ENCODE peak calls at places on chromosomes 3 and 15, in four cellular contexts. T is esophagus squamous epithelium, I is heart left ventricle, V is adrenal gland. O is an unnamed sample.

GRCh38 chr15:63010386-63010785 is 32.2 kb upstream of the TPM1 start:
- DNase-seq in I (no peak), V (no peak), T (no peak), O (no peak)

GRCh38 chr3:190585771-190586630 is 72.1 kb downstream of the IL1RAP start:
- DNase-seq in V (no peak), I (no peak), T (no peak), O (peak; percentile 36)

GRCh38 chr3:128324911-128325592 is 141.6 kb downstream of the DNAJB8 start:
- DNase-seq in T (no peak), V (peak; percentile 56), I (no peak), O (no peak)

GRCh38 chr15:85702321-85703230 is 92.1 kb downstream of the KLHL25 start:
- DNase-seq in I (no peak), T (no peak), V (no peak), O (no peak)

GRCh38 chr3:123300056-123300455 is 98.3 kb downstream of the SEC22A start:
- DNase-seq in T (no peak), V (no peak), I (no peak), O (no peak)

GRCh38 chr3:67402873-67403272 is 251.5 kb downstream of the SUCLG2 start:
- DNase-seq in V (no peak), I (no peak), T (no peak), O (no peak)

GRCh38 chr15:45869034-45869668 is 234.3 kb downstream of the SQOR start:
- DNase-seq in I (no peak), V (no peak), T (no peak), O (no peak)

GRCh38 chr15:42100021-42100800 is 5.8 kb upstream of the PLA2G4D start:
- DNase-seq in I (no peak), V (no peak), T (no peak), O (no peak)

GRCh38 chr15:70933411-70933810 is 40.8 kb downstream of the LRRC49 start:
- DNase-seq in I (no peak), V (no peak), T (no peak), O (no peak)

GRCh38 chr15:80823995-80824394 is 44.8 kb downstream of the CEMIP start:
- DNase-seq in I (no peak), V (no peak), T (no peak), O (no peak)

GRCh38 chr3:77186728-77187127 is 146.8 kb downstream of the ROBO2 start:
- DNase-seq in T (no peak), I (no peak), V (no peak), O (no peak)

GRCh38 chr3:169026543-169027181 is 636.9 kb downstream of the MECOM start:
- DNase-seq in T (no peak), V (no peak), I (no peak), O (no peak)

GRCh38 chr15:101675796-101676582 is 23.8 kb upstream of the TM2D3 start:
- DNase-seq in T (no peak), V (no peak), I (no peak), O (no peak)

GRCh38 chr3:149339931-149340309 is 6.5 kb upstream of the TM4SF18 start:
- DNase-seq in V (peak; percentile 91), I (peak; percentile 86), T (peak; percentile 15), O (peak; percentile 86)

DNA sequence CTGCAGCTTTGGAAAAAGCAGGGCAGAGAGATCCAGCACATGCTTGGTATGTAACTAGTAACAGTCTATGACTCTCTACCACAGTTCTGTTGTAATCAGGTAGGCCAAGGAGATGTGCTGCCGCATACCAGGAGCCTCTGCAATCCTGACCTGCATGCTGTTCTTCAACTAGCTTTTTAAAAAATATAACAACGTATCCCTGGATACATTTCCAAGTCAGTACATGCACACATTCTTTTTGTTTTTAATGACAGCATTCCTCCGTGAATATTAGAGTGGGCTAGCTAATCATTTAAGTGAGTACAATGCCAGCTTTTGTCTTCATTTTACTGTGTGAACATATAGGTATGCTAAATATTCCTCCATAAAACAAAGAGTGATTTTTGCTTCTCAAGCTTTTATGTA is 437.8 kb downstream of the RBMS3 start:
- DNase-seq in V (no peak), T (no peak), I (no peak), O (no peak)
- H3K27ac ChIP-seq in V (no peak overlapping the region), T (no peak overlapping the region), I (no peak overlapping the region), O (no peak overlapping the region)

DNA sequence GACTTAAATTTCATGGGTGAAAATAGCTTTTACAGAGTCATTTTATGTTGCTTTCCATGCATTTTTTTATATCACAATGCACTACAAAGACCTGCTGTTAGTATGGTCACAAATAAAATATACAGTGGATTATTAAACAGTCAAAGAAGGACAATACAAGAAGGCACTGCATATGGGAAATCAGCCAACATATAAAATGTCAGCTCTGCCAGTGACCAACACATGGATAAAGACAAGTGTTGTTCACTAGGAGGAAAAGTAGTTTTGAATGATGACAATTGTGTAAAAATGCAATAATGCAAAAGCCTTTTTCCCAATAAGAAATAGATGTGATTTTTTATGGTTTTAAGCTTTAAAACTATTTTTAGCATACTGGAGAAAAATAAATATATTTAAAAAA is 425.3 kb upstream of the CBLB start:
- DNase-seq in I (no peak), V (no peak), T (no peak), O (no peak)
- H3K27ac ChIP-seq in I (no peak overlapping the region), V (no peak overlapping the region), T (no peak overlapping the region), O (no peak overlapping the region)

DNA sequence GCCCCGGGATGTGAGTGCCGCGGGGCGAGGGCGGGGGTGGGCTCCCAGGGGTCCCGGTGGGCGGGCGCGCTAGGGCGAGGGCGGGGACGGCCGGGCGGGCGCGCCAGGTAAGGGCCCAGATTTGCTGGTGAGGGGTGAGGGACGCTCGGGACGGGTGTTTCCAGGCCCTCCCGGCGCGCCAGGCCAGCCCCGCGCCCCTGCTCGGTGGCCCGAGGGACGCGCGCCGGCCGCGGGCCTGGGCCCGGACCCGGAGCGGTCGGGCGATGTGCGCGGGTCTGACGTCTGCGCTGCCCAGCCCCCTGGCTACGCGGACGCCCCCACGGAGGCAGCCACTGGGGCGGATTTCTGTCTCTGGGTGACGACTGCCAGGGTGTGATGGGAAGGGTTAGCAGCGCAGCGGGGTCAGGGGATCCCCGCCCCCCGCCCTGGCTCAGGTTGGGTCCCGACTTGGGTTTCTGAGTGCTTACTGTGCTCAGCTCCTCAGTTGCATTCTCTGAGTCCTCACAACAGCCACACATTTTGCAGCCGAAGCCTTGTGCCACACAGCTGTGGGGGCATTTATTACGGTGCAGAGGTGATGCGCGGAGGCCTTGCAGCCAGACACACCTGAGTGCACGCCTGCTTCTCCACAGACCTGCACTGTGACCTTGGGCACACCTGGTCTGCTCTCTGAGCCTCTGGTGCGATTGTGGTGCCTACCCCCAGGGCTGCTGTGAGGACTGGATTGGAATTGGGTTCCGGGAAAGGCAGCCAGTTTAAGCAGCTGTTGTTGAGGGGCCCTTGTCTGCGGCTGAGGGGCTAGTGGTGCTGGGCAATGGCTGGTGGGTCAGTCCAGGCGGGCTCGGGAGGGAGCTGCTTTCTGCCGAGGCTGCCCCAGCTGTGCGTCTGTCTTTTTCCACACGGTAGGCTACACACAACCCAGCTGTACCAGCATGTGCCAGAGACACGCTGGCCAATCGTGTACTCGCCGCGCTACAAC is 523 bp downstream of the HDAC11 start:
- DNase-seq in I (peak; percentile 47), V (peak; percentile 69), T (no peak), O (no peak)
- H3K27ac ChIP-seq in I (peak overlapping the region; percentile 66), V (no peak overlapping the region), T (peak overlapping the region; percentile 95), O (peak overlapping the region; percentile 42)

GRCh38 chr3:98967758-98968157 is 66.3 kb upstream of the DCBLD2 start:
- DNase-seq in T (no peak), V (no peak), I (no peak), O (no peak)

GRCh38 chr3:98966434-98966833 is 64.9 kb upstream of the DCBLD2 start:
- DNase-seq in I (no peak), V (no peak), T (no peak), O (no peak)

GRCh38 chr3:98968347-98968746 is 66.9 kb upstream of the DCBLD2 start:
- DNase-seq in I (no peak), T (no peak), V (no peak), O (no peak)

GRCh38 chr3:98968824-98969223 is 67.3 kb upstream of the DCBLD2 start:
- DNase-seq in T (no peak), V (no peak), I (no peak), O (no peak)

DNA sequence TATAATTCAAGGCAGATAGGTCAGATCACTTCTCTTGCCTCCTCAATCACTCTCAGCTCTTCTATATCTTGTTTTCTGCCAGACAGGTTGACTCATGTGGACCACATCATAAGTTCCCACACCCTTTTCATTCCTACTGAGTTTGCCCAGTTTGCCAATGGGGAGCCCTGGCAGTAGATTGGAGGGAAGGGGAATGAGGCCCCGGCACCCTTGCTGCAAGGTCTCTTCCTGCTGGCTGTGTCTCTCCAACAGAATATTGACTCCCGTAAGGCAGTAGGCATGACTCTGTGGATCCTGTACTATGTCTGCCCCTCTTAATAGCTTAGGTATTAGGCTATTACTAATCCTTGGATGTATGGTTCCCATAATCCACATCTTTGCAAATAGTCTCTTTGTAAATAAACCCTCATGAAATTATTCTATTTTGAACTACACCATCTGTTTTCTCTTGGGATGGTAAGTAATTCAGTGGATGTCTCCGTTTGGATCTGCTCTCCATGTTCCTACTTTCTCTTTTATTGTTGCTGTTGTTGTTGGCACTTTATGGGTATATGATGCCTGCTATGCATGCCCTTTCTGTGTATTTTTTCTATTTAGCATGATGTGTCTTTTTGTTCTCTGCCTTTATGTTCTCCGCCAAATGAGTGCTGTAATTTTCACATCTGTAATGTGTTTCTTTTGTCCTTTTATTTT is 65.5 kb upstream of the DCBLD2 start:
- DNase-seq in V (no peak), T (no peak), I (no peak), O (no peak)
- H3K27ac ChIP-seq in V (no peak overlapping the region), T (no peak overlapping the region), I (no peak overlapping the region), O (no peak overlapping the region)

DNA sequence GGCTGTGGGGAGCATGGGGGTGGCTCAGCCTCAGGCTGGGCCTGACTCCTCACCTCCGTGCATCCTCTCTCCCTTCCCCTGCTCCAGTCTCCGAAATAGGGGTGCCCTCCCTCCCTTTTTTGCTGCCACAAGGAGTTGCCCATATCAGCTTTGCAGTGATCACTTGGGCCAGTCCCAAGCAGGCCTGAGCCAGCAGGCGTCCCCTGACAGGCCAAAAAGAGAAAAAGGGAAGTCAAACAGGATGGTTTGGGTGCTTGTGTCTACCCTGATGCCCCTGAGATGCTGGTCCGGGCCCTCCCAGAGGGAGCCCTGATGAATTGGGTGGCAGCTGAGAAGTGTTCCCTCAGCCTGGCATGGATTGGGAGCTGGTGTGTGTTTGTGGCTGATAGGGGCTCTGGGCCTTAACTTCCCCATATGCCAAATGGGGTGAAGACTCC is 1.4 kb downstream of the FBLN2 start:
- DNase-seq in T (no peak), I (no peak), V (no peak), O (no peak)
- H3K27ac ChIP-seq in T (peak overlapping the region; percentile 85), I (peak overlapping the region; percentile 0), V (no peak overlapping the region), O (no peak overlapping the region)

DNA sequence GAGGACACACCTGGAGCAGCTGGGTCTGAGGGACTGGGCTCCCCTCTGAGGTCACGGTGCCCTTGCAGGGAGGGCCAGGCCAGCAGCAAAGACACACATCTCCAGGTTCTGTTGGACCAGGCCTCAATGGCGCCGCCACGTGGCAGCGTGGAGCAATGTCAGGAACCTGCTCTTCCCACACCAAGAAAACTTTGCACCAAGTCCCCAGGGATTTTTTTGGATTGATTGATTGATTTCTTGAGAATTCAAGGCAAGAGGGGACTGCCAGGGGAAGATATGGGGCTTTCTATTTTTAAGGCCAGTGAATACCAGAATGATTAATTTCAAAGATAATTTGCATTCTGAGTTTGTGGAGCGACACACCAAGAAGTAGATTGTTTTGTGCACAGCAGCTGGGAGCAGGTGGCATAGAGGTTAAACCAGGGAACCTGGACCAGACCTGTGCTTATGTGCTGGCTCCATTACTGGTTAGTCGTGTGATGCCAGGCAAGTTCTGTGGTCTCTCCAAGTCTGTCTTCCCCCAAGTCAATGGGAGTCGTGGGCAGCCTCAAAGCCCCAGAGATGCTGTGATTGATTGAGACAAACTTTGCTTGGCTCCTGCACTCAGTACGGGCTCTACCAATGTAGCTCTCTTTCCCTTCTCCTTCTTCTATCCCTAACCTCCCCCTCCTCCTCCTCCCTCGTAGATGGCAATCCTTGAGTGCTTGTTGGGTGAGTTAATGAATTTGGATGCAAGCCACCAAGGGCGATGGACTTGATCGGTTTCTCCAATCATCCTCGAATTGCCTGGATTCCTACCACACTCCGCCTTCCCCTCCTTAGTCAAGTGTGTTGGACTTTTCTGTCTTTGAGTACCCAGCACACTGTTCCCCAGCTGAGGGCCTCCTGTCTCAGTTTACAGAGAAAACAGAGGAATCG is 96.2 kb upstream of the TRPM1 start:
- DNase-seq in V (no peak), T (no peak), I (peak; percentile 45), O (no peak)
- H3K27ac ChIP-seq in V (no peak overlapping the region), T (no peak overlapping the region), I (no peak overlapping the region), O (no peak overlapping the region)

O was measured in lung.